ENCODE peak calls at places on chromosomes 5 and 9, in five cellular contexts. G, D, B, U and S are unnamed samples.

GRCh38 chr5:36876965-36877666 is 547 bp downstream of the NIPBL start:
- DNase-seq in G (peak), D (peak), B (peak), U (no peak), S (peak)

GRCh38 chr5:115170924-115171510 is 1.3 kb upstream of the TRIM36 start:
- DNase-seq in G (no peak), D (no peak), B (no peak), U (no peak), S (no peak)

GRCh38 chr5:53946405-53947100 is 363.8 kb downstream of the ARL15 start:
- DNase-seq in G (no peak), D (no peak), B (no peak), U (no peak), S (no peak)

GRCh38 chr5:66139313-66139712 is 4.8 kb upstream of the SREK1 start:
- DNase-seq in G (no peak), D (no peak), B (no peak), U (no peak), S (no peak)

GRCh38 chr9:17611921-17612320 is 33.1 kb downstream of the SH3GL2 start:
- DNase-seq in G (no peak), D (no peak), B (no peak), U (no peak), S (no peak)

GRCh38 chr5:42951169-42951846 is 88.8 kb downstream of the ANXA2R start:
- DNase-seq in G (no peak), D (no peak), B (no peak), U (peak), S (no peak)

GRCh38 chr5:32290922-32291321 is 21.8 kb downstream of the MTMR12 start:
- DNase-seq in G (no peak), D (no peak), B (no peak), U (no peak), S (no peak)

GRCh38 chr9:130478731-130479575 is 34.2 kb downstream of the ASS1 start:
- DNase-seq in G (no peak), D (no peak), B (no peak), U (no peak), S (no peak)

GRCh38 chr5:23523031-23523430 is 15.6 kb downstream of the PRDM9 start:
- DNase-seq in G (no peak), D (no peak), B (no peak), U (no peak), S (no peak)

GRCh38 chr5:57097526-57097925 is 76.3 kb upstream of the GPBP1 start:
- DNase-seq in G (no peak), D (no peak), B (no peak), U (no peak), S (no peak)

GRCh38 chr9:107447081-107447480 is 42.5 kb downstream of the KLF4 start:
- DNase-seq in G (no peak), D (no peak), B (no peak), U (no peak), S (no peak)

GRCh38 chr9:96109718-96110351 is 192.1 kb downstream of the HSD17B3 start:
- DNase-seq in G (no peak), D (no peak), B (no peak), U (no peak), S (no peak)

GRCh38 chr5:119362714-119363113 is 6.9 kb downstream of the TNFAIP8 start:
- DNase-seq in G (no peak), D (no peak), B (no peak), U (no peak), S (no peak)

GRCh38 chr9:85040806-85041575 is 371.5 kb downstream of the NTRK2 start:
- DNase-seq in G (no peak), D (no peak), B (no peak), U (no peak), S (no peak)

GRCh38 chr9:89277454-89277853 is 33.5 kb upstream of the CKS2 start:
- DNase-seq in G (no peak), D (no peak), B (no peak), U (peak), S (no peak)

GRCh38 chr9:130770093-130770492 is 65.0 kb upstream of the ABL1 start:
- DNase-seq in G (no peak), D (no peak), B (no peak), U (no peak), S (no peak)

GRCh38 chr5:177378884-177379883 is 5.0 kb upstream of the SLC34A1 start:
- DNase-seq in G (peak), D (peak), B (no peak), U (no peak), S (no peak)

GRCh38 chr5:138950411-138951011 is 75.4 kb upstream of the LRRTM2 start:
- DNase-seq in G (no peak), D (no peak), B (no peak), U (no peak), S (no peak)

GRCh38 chr9:121667214-121667613 is 15.8 kb downstream of the DAB2IP start:
- DNase-seq in G (no peak), D (no peak), B (no peak), U (no peak), S (no peak)
- TF ChIP-seq ATF2 in G (no peak), D (no peak), B (no peak), U (no peak), S (no peak)

GRCh38 chr5:17185776-17186175 is 31.7 kb upstream of the BASP1 start:
- DNase-seq in G (no peak), D (no peak), B (no peak), U (no peak), S (no peak)
- TF ChIP-seq ATF2 in G (no peak), D (no peak), B (no peak), U (no peak), S (no peak)

GRCh38 chr5:140877262-140877581 is 2.1 kb downstream of the PCDHA12 start:
- DNase-seq in G (no peak), D (no peak), B (no peak), U (no peak), S (no peak)
- TF ChIP-seq ATF2 in G (no peak), D (no peak), B (no peak), U (no peak), S (no peak)

DNA sequence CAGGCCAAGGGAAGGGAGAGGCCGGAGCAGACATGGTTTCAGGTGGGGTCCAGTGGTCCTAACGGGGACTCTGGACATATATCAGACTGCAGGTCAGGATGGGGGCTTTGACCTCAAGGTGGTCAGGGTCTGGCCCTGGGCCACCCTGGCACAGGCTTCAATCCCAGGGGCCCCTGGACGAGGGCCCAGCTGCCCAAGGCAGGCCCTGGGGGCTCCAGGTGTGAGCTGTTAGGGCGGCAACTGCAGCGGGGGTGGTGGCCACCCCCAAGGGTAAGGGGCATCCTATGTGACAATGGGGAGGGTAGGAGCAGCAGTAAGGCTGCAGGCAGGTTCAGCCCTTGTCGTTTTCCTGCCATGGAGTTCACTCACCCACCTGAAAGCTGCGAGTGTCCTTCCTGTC is 45.4 kb upstream of the CLPTM1L start:
- DNase-seq in G (no peak), D (no peak), B (no peak), U (no peak), S (no peak)
- TF ChIP-seq ATF2 in G (no peak), D (no peak), B (no peak), U (no peak), S (no peak)

GRCh38 chr9:126145887-126146253 is 180.8 kb upstream of the MVB12B start:
- DNase-seq in G (no peak), D (no peak), B (no peak), U (no peak), S (no peak)

GRCh38 chr9:126144617-126145456 is 181.8 kb upstream of the MVB12B start:
- DNase-seq in G (peak), D (no peak), B (no peak), U (peak), S (no peak)

GRCh38 chr9:126147620-126148522 is 178.8 kb upstream of the MVB12B start:
- DNase-seq in G (no peak), D (no peak), B (peak), U (no peak), S (no peak)

GRCh38 chr9:126147186-126147585 is 179.4 kb upstream of the MVB12B start:
- DNase-seq in G (no peak), D (no peak), B (no peak), U (no peak), S (no peak)

DNA sequence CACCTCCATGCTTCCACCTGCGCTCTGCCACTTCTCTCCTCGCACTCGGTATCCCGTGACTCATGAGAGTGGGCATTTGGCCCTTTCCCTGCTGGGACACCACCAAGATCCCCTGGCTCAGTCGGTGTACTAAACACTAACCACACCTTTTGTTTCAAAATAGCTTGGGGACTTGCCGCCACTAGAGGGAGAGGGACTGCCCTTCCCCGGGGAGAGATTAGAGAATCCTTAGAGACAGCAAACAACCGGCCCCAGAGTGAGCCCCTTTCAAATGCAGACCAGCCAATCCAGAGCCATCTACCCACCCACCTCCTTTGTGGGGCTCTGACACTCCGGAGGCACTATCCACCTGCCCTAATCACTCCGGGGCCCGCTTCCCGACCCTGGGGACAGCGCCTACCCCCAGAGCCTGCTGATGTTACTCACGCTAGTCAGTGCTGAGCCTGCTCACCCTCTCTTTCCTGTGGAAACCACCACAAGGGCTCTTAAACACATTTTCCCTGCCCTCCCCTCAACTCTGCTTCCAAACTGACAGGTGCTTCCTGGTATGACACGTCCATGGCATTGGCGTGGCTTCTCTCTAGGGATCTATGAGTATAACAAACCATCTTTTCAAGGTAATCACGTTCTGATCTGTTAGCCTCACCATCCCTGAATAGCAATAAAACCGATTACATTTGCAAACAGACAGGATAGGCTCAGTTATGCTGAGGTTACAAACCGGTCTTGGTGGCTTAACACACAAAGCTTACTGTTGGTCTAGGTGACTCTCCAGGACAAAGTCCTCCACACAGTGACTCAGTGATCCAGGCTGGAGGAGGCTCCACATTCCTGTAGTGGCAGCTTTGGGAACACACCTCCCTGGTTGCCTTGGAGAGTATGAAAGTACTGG is 180.1 kb upstream of the MVB12B start:
- DNase-seq in G (peak), D (no peak), B (peak), U (peak), S (peak)
- TF ChIP-seq ATF2 in G (peak), D (no peak), B (no peak), U (no peak), S (no peak)

GRCh38 chr5:132825165-132825823 is 5.2 kb downstream of the SHROOM1 start:
- DNase-seq in G (no peak), D (no peak), B (peak), U (no peak), S (peak)
- TF ChIP-seq ATF2 in G (no peak), D (no peak), B (no peak), U (no peak), S (no peak)

GRCh38 chr5:102807878-102808502 is 52.9 kb downstream of the PAM start:
- DNase-seq in G (no peak), D (no peak), B (no peak), U (no peak), S (no peak)
- TF ChIP-seq ATF2 in G (no peak), D (no peak), B (no peak), U (no peak), S (no peak)

GRCh38 chr9:135699440-135699839 is at the start of gene SOHLH1:
- DNase-seq in G (no peak), D (peak), B (no peak), U (no peak), S (no peak)

GRCh38 chr9:135700525-135700924 is 1.2 kb upstream of the SOHLH1 start:
- DNase-seq in G (no peak), D (no peak), B (no peak), U (no peak), S (no peak)

GRCh38 chr9:135702002-135702721 is at the start of gene KCNT1:
- DNase-seq in G (no peak), D (peak), B (peak), U (no peak), S (peak)

GRCh38 chr9:135703726-135704125 is 1.7 kb downstream of the KCNT1 start:
- DNase-seq in G (no peak), D (no peak), B (peak), U (no peak), S (peak)

DNA sequence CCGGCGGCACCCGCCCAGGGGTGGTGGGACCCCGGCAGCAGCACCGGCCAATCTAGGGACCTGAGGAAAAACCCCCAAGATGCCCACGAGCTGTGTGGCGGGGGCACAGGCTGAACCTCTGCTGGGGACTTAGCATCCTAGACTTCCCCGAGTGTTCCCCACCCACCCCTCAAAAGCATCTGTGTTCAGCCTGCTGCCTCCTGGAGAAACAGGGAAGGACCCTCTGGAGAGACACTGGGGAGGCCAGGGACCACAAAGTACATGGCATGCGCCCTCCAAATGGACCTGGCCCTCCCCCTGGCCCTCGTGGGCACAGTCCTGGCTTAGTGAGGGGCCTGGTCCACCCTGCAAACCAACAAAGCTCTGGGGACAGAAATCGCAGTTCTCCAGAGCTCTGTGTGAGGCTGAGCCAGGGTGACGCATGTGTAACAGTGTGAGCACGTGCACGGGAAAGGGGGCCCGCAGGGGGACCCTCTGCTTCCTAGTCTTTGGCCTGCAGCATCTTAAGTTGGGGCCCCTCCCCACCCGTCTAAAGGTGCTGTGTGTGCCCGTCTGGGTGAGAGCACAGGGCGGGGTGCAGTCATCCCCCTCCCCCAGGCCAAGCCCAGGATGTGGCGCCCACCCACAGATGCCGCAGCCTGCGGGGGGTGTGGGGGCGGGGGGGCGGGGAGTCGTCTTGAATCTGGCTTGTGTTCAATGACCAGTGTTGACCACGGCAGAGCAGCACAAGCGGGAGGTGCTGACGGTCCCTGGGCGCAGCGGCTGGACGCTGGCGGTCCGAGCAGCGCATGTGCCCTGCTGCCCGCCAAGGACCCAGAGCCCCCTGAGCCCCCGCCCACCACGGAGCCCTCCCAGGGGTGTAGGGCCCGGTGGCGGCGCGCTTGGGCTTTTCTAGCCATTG is 668 bp upstream of the KCNT1 start:
- DNase-seq in G (no peak), D (peak), B (no peak), U (no peak), S (no peak)
- TF ChIP-seq ATF2 in G (no peak), D (no peak), B (no peak), U (no peak), S (no peak)